ENCODE peak calls at places on chromosomes 6 and 20, in four cellular contexts. I is cardiac fibroblast, P is HTR-8/SVneo, K is retina. X is an unnamed sample.
A peak's percentile ranks its signal among the peaks of the same experiment; 100 is the strongest.

GRCh38 chr6:54282186-54282585 is 26.1 kb upstream of the TINAG start:
- DNase-seq in I (peak; percentile 61), P (peak; percentile 43), K (no peak), X (no peak)

GRCh38 chr6:35919827-35920751 is 809 bp downstream of the SRPK1 start:
- DNase-seq in I (peak; percentile 85), P (no peak), K (peak; percentile 79), X (peak; percentile 24)

GRCh38 chr6:122772724-122773123 is 6.8 kb upstream of the FABP7 start:
- DNase-seq in I (no peak), P (no peak), K (no peak), X (no peak)

GRCh38 chr20:25082498-25082873 is 545 bp upstream of the VSX1 start:
- DNase-seq in I (no peak), P (no peak), K (peak; percentile 52), X (no peak)

GRCh38 chr6:4185419-4185818 is 50.0 kb upstream of the ECI2 start:
- DNase-seq in I (peak; percentile 7), P (no peak), K (no peak), X (no peak)

GRCh38 chr6:41167173-41167963 is 4.5 kb upstream of the TREM2 start:
- DNase-seq in I (peak; percentile 22), P (no peak), K (no peak), X (no peak)

GRCh38 chr20:36573103-36573797 is at the start of gene TGIF2:
- DNase-seq in I (peak; percentile 52), P (peak; percentile 100), K (peak; percentile 81), X (peak; percentile 93)

GRCh38 chr6:168314948-168315347 is 4.6 kb downstream of the DACT2 start:
- DNase-seq in I (peak; percentile 1), P (peak; percentile 14), K (peak; percentile 66), X (no peak)

GRCh38 chr20:17558154-17558940 is 11.5 kb upstream of the DSTN start:
- DNase-seq in I (peak; percentile 94), P (peak; percentile 79), K (no peak), X (no peak)

GRCh38 chr6:88629838-88630462 is 333.5 kb downstream of the RNGTT start:
- DNase-seq in I (no peak), P (no peak), K (no peak), X (no peak)

GRCh38 chr20:36754656-36755222 is 8.8 kb upstream of the NDRG3 start:
- DNase-seq in I (peak; percentile 82), P (peak; percentile 79), K (peak; percentile 68), X (no peak)

GRCh38 chr6:5422321-5422915 is 161.1 kb downstream of the FARS2 start:
- DNase-seq in I (peak; percentile 60), P (peak; percentile 14), K (peak; percentile 21), X (no peak)

GRCh38 chr20:1212607-1213396 is 9.5 kb downstream of the C20orf202 start:
- DNase-seq in I (peak; percentile 83), P (peak; percentile 71), K (peak; percentile 71), X (peak; percentile 48)

GRCh38 chr6:154937306-154938244 is 57.5 kb upstream of the TIAM2 start:
- DNase-seq in I (no peak), P (no peak), K (peak; percentile 55), X (no peak)

GRCh38 chr6:83430606-83431544 is at the start of gene ME1:
- DNase-seq in I (peak; percentile 83), P (peak; percentile 63), K (peak; percentile 74), X (no peak)

GRCh38 chr6:37137201-37137880 is 32.6 kb upstream of the PIM1 start:
- DNase-seq in I (peak; percentile 99), P (peak; percentile 91), K (peak; percentile 82), X (no peak)

GRCh38 chr6:84773431-84774173 is 9.2 kb upstream of the TBX18 start:
- DNase-seq in I (peak; percentile 69), P (no peak), K (peak; percentile 91), X (no peak)

GRCh38 chr20:41627611-41628244 is 9.6 kb upstream of the CHD6 start:
- DNase-seq in I (no peak), P (no peak), K (no peak), X (no peak)

GRCh38 chr20:24469116-24470030 is at the start of gene SYNDIG1:
- DNase-seq in I (no peak), P (no peak), K (peak; percentile 78), X (no peak)

X was measured in effector CD8-positive, alpha-beta T cell.